ENCODE peak calls at places on chromosomes 1 and 21, in six cellular contexts. B, R, O, V, F and D are unnamed samples.

GRCh38 chr21:43911015-43911934 is 46.3 kb downstream of the AGPAT3 start:
- DNase-seq in B (no peak), R (no peak), O (no peak), V (no peak), F (no peak), D (no peak)

GRCh38 chr1:195591917-195592672 is 1016.1 kb downstream of the KCNT2 start:
- DNase-seq in B (peak), R (no peak), O (no peak), V (no peak), F (no peak), D (no peak)

GRCh38 chr1:153976819-153977249 is 640 bp downstream of the JTB start:
- DNase-seq in B (no peak), R (no peak), O (no peak), V (no peak), F (no peak), D (no peak)

GRCh38 chr1:52632732-52633290 is at the start of gene SHISAL2A:
- DNase-seq in B (no peak), R (peak), O (peak), V (no peak), F (peak), D (peak)

GRCh38 chr1:212699104-212699838 is 369 bp downstream of the BATF3 start:
- DNase-seq in B (no peak), R (peak), O (peak), V (peak), F (peak), D (peak)

GRCh38 chr1:111747282-111747734 is 8.1 kb upstream of the INKA2 start:
- DNase-seq in B (no peak), R (peak), O (peak), V (peak), F (peak), D (peak)

GRCh38 chr1:63157085-63157484 is 165.3 kb upstream of the FOXD3 start:
- DNase-seq in B (no peak), R (no peak), O (no peak), V (no peak), F (no peak), D (no peak)

GRCh38 chr1:211559222-211560010 is 19.5 kb downstream of the SLC30A1 start:
- DNase-seq in B (no peak), R (no peak), O (no peak), V (no peak), F (no peak), D (no peak)

GRCh38 chr21:25963186-25963585 is 207.4 kb downstream of the APP start:
- DNase-seq in B (no peak), R (no peak), O (no peak), V (peak), F (no peak), D (no peak)

DNA sequence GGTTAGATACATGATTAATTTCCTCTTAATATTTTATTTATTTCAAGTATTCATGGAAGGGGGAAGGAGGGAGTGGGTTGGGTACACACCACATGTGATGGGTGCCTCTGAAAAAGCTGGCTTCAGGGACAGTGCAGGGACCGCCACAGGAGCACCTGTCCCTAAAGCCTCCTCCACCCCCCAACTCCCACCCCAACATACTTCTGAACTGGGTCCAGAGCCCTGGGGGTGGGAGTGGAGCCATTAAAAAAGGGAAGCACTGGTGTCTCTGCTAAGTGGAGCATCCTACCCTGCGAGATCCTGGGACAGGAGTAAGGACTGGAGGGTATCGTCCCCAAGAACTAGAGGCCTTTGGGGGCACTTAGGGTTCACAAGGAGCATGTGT is 5.6 kb upstream of the CLEC20A start:
- DNase-seq in B (no peak), R (no peak), O (no peak), V (no peak), F (no peak), D (no peak)
- TF ChIP-seq CTCF in B (no peak), R (no peak), O (no peak), V (no peak), F (no peak), D (no peak)

GRCh38 chr1:202204065-202204464 is 10.5 kb downstream of the LGR6 start:
- DNase-seq in B (no peak), R (no peak), O (no peak), V (no peak), F (no peak), D (no peak)

GRCh38 chr1:202207292-202207691 is 13.7 kb downstream of the LGR6 start:
- DNase-seq in B (peak), R (no peak), O (peak), V (peak), F (no peak), D (no peak)

GRCh38 chr1:202208458-202208857 is 14.9 kb downstream of the LGR6 start:
- DNase-seq in B (no peak), R (no peak), O (no peak), V (no peak), F (no peak), D (no peak)

GRCh38 chr1:202203238-202204039 is 9.8 kb downstream of the LGR6 start:
- DNase-seq in B (no peak), R (peak), O (no peak), V (no peak), F (no peak), D (no peak)

GRCh38 chr1:202205523-202206190 is 12.1 kb downstream of the LGR6 start:
- DNase-seq in B (no peak), R (no peak), O (no peak), V (peak), F (no peak), D (no peak)
- TF ChIP-seq CTCF in B (peak), R (no peak), O (peak), V (peak), F (no peak), D (no peak)

GRCh38 chr1:3111616-3112021 is 42.6 kb downstream of the PRDM16 start:
- DNase-seq in B (no peak), R (no peak), O (no peak), V (no peak), F (no peak), D (no peak)

GRCh38 chr1:3112526-3112925 is 43.5 kb downstream of the PRDM16 start:
- DNase-seq in B (no peak), R (no peak), O (no peak), V (no peak), F (no peak), D (no peak)

GRCh38 chr1:3113741-3114056 is 44.7 kb downstream of the PRDM16 start:
- DNase-seq in B (no peak), R (no peak), O (no peak), V (no peak), F (no peak), D (no peak)

GRCh38 chr1:3114131-3114744 is 45.2 kb downstream of the PRDM16 start:
- DNase-seq in B (no peak), R (no peak), O (no peak), V (no peak), F (no peak), D (no peak)

GRCh38 chr1:3113047-3113740 is 44.2 kb downstream of the PRDM16 start:
- DNase-seq in B (no peak), R (no peak), O (no peak), V (no peak), F (no peak), D (no peak)
- TF ChIP-seq CTCF in B (no peak), R (no peak), O (no peak), V (no peak), F (no peak), D (no peak)

GRCh38 chr1:157442065-157442464 is 110.2 kb downstream of the FCRL5 start:
- DNase-seq in B (no peak), R (no peak), O (no peak), V (no peak), F (no peak), D (no peak)
- TF ChIP-seq CTCF in B (no peak), R (no peak), O (no peak), V (no peak), F (no peak), D (no peak)

DNA sequence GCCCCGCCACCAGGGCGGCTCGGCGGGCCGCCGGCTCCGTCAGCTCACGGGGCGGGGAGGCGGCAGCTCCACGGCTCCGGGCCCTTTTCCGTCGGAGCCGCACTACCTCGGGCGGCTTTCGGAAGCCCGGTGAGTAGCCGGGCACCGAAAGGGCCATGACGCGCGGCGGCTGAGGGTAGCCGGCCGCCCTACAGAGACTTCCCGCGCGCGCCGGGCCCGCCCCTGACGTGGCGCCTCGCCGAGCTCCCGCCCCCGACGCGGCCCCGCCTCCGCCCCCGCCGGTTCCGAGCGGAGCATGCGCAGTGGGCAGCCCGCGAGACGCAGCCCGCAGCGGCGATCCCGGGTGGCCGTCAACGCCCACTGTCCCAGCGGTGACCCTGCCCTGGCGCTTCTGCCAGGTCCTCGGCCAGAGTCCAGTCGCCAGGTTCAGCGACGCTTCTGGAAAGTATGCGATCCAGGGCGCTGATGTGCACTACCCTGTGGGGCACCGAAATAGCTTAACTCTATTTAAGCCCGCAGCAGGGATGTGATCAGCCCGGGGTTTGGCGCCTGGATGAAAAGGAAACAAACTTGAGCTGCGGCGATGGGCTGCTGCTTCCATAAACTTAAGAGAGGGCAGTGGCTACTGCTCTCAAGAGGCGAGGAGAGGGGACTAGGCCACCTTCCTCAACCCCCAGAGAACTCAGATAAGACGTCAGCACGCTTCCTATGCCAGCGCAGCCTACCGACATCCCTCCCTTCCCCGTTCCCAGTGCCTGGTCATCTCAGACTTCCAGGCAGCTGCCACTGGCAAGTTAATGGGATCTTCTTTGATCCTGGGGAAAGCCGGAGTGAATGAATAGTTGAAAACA is at the start of gene DONSON:
- DNase-seq in B (peak), R (peak), O (peak), V (peak), F (peak), D (peak)
- TF ChIP-seq CTCF in B (no peak), R (no peak), O (no peak), V (no peak), F (no peak), D (no peak)

DNA sequence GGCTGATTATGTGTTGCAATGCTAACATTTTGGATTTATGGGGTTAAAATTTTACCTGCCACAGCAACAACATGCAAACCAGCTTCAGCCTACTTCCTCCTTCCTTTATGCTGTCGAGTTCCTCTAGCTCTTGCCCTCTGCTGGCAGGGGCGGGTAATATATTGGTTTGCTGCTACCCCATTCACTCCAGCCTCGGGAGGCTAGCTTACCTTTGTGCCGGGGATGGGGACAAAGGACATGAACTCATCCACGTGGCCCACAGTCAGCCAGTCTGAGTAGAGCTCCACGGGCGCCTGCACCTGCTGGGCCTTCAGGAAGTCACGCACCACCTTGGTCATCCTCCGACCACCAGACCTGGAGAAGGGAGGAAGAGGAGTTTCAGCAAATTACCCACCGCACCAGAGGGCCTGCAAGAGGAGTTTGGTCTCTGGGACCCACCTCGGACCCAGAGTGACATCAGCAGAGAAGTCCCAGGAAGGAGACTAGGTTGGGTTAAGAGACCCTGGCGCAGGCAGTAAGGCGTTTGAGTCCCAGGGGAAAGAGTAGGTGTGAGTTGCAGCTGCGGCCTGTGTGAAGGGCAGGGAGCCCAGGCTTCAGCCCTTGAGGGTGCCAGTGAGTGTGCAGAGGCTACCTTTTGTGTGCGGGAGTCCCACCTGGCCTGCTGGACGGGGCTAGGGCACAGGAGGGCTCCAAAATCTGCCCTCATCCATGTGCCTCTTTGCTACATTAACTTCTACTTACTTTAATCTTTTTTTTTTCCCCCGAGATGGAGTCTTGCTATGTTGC is 21.8 kb upstream of the SDHB start:
- DNase-seq in B (no peak), R (no peak), O (no peak), V (peak), F (no peak), D (no peak)
- TF ChIP-seq CTCF in B (peak), R (no peak), O (peak), V (peak), F (peak), D (peak)

DNA sequence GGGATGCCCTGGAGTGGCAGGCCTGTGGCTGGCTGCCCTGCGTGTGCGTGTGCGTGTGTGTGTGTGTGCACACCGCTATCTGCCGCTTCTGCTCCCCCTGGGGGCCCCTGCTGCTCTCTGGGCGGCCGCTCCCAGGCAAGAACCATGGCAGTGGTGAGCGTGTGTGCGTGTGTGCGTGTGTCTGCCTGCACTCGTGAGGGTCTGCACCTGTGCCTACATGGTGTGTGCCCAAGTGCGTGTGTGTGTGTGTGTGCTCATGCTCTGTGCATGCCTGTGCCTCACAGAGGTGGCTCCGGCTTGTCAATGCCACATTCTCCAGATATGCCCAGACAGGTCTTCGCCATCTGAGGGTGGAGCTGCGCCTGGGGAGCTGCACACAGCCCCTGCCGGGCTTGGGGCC is 18.7 kb upstream of the PEX10 start:
- DNase-seq in B (no peak), R (no peak), O (no peak), V (no peak), F (no peak), D (no peak)
- TF ChIP-seq CTCF in B (no peak), R (no peak), O (no peak), V (no peak), F (no peak), D (no peak)

DNA sequence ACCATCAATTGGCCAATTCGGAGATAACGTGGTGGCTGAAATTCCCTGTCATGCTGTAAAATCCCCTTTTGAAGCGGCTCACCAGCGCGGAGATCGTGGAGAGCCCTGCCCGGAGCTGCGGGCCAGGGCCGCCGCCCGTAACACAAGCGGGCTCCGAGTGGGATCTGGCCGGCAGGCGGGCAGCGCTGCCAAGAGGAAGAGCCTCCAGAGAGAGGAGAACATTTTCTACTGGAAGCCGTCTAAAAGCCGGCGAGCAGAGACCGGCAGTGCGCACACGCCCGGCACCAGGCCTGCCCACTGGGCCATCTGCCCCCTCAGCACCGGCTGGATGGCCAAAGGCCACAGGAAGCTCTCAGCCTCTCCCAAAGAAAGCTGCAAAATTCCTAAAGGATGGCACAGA is 15.5 kb downstream of the SSBP3 start:
- DNase-seq in B (no peak), R (no peak), O (no peak), V (no peak), F (no peak), D (no peak)
- TF ChIP-seq CTCF in B (no peak), R (no peak), O (no peak), V (no peak), F (no peak), D (no peak)